ENCODE peak calls at places on chromosome 2, in ten cellular contexts. One of them, this sample, is unnamed.

GRCh38 chr2:195124391-195125079 is 532.5 kb upstream of the SLC39A10 start:
- DNase-seq in G401: no peak
- DNase-seq in mucosa of descending colon: no peak
- DNase-seq in stimulated activated CD4-positive, alpha-beta T cell treated with anti-CD3 and anti-CD28 coated beads, Interleukin-15, amount 100 ng/mL, for 24 hours: no peak
- DNase-seq in fibroblast of villous mesenchyme: no peak
- DNase-seq in amygdala: no peak
- DNase-seq in stimulated activated CD8-positive, alpha-beta memory T cell treated with anti-CD3 and anti-CD28 coated beads, Interleukin-4, amount 100 ng/mL, for 1 hour: no peak
- DNase-seq in retinal pigment epithelial cell: no peak
- DNase-seq in heart left ventricle: no peak
- DNase-seq in A172: no peak
- DNase-seq in this sample: no peak

GRCh38 chr2:47654790-47655562 is 128.0 kb upstream of the MSH6 start:
- DNase-seq in G401: no peak
- DNase-seq in mucosa of descending colon: no peak
- DNase-seq in stimulated activated CD4-positive, alpha-beta T cell treated with anti-CD3 and anti-CD28 coated beads, Interleukin-15, amount 100 ng/mL, for 24 hours: no peak
- DNase-seq in fibroblast of villous mesenchyme: no peak
- DNase-seq in amygdala: no peak
- DNase-seq in stimulated activated CD8-positive, alpha-beta memory T cell treated with anti-CD3 and anti-CD28 coated beads, Interleukin-4, amount 100 ng/mL, for 1 hour: no peak
- DNase-seq in retinal pigment epithelial cell: no peak
- DNase-seq in heart left ventricle: no peak
- DNase-seq in A172: peak; percentile 41
- DNase-seq in this sample: no peak

GRCh38 chr2:163528640-163529217 is 207.1 kb downstream of the FIGN start:
- DNase-seq in G401: no peak
- DNase-seq in mucosa of descending colon: no peak
- DNase-seq in stimulated activated CD4-positive, alpha-beta T cell treated with anti-CD3 and anti-CD28 coated beads, Interleukin-15, amount 100 ng/mL, for 24 hours: no peak
- DNase-seq in fibroblast of villous mesenchyme: no peak
- DNase-seq in amygdala: no peak
- DNase-seq in stimulated activated CD8-positive, alpha-beta memory T cell treated with anti-CD3 and anti-CD28 coated beads, Interleukin-4, amount 100 ng/mL, for 1 hour: no peak
- DNase-seq in retinal pigment epithelial cell: no peak
- DNase-seq in heart left ventricle: no peak
- DNase-seq in A172: no peak
- DNase-seq in this sample: no peak

GRCh38 chr2:224165901-224166319 is 126.8 kb upstream of the SERPINE2 start:
- DNase-seq in G401: no peak
- DNase-seq in mucosa of descending colon: no peak
- DNase-seq in stimulated activated CD4-positive, alpha-beta T cell treated with anti-CD3 and anti-CD28 coated beads, Interleukin-15, amount 100 ng/mL, for 24 hours: no peak
- DNase-seq in fibroblast of villous mesenchyme: peak; percentile 16
- DNase-seq in amygdala: no peak
- DNase-seq in stimulated activated CD8-positive, alpha-beta memory T cell treated with anti-CD3 and anti-CD28 coated beads, Interleukin-4, amount 100 ng/mL, for 1 hour: no peak
- DNase-seq in retinal pigment epithelial cell: no peak
- DNase-seq in heart left ventricle: no peak
- DNase-seq in A172: no peak
- DNase-seq in this sample: no peak

GRCh38 chr2:12057436-12058166 is 311.2 kb downstream of the LPIN1 start:
- DNase-seq in G401: no peak
- DNase-seq in mucosa of descending colon: peak; percentile 42
- DNase-seq in stimulated activated CD4-positive, alpha-beta T cell treated with anti-CD3 and anti-CD28 coated beads, Interleukin-15, amount 100 ng/mL, for 24 hours: no peak
- DNase-seq in fibroblast of villous mesenchyme: no peak
- DNase-seq in amygdala: no peak
- DNase-seq in stimulated activated CD8-positive, alpha-beta memory T cell treated with anti-CD3 and anti-CD28 coated beads, Interleukin-4, amount 100 ng/mL, for 1 hour: no peak
- DNase-seq in retinal pigment epithelial cell: no peak
- DNase-seq in heart left ventricle: peak; percentile 52
- DNase-seq in A172: peak; percentile 89
- DNase-seq in this sample: no peak

GRCh38 chr2:156399950-156400703 is 36.1 kb upstream of the GPD2 start:
- DNase-seq in G401: peak; percentile 84
- DNase-seq in mucosa of descending colon: peak; percentile 85
- DNase-seq in stimulated activated CD4-positive, alpha-beta T cell treated with anti-CD3 and anti-CD28 coated beads, Interleukin-15, amount 100 ng/mL, for 24 hours: peak; percentile 56
- DNase-seq in fibroblast of villous mesenchyme: peak; percentile 46
- DNase-seq in amygdala: peak; percentile 87
- DNase-seq in stimulated activated CD8-positive, alpha-beta memory T cell treated with anti-CD3 and anti-CD28 coated beads, Interleukin-4, amount 100 ng/mL, for 1 hour: peak; percentile 15
- DNase-seq in retinal pigment epithelial cell: peak; percentile 41
- DNase-seq in heart left ventricle: peak; percentile 77
- DNase-seq in A172: peak; percentile 80
- DNase-seq in this sample: peak; percentile 89

GRCh38 chr2:99183025-99183424 is 2.0 kb downstream of the MRPL30 start:
- DNase-seq in G401: no peak
- DNase-seq in mucosa of descending colon: no peak
- DNase-seq in stimulated activated CD4-positive, alpha-beta T cell treated with anti-CD3 and anti-CD28 coated beads, Interleukin-15, amount 100 ng/mL, for 24 hours: no peak
- DNase-seq in fibroblast of villous mesenchyme: no peak
- DNase-seq in amygdala: no peak
- DNase-seq in stimulated activated CD8-positive, alpha-beta memory T cell treated with anti-CD3 and anti-CD28 coated beads, Interleukin-4, amount 100 ng/mL, for 1 hour: no peak
- DNase-seq in retinal pigment epithelial cell: no peak
- DNase-seq in heart left ventricle: no peak
- DNase-seq in A172: no peak
- DNase-seq in this sample: no peak

GRCh38 chr2:80506563-80506962 is 202.0 kb upstream of the LRRTM1 start:
- DNase-seq in G401: no peak
- DNase-seq in mucosa of descending colon: no peak
- DNase-seq in stimulated activated CD4-positive, alpha-beta T cell treated with anti-CD3 and anti-CD28 coated beads, Interleukin-15, amount 100 ng/mL, for 24 hours: no peak
- DNase-seq in fibroblast of villous mesenchyme: no peak
- DNase-seq in amygdala: no peak
- DNase-seq in stimulated activated CD8-positive, alpha-beta memory T cell treated with anti-CD3 and anti-CD28 coated beads, Interleukin-4, amount 100 ng/mL, for 1 hour: no peak
- DNase-seq in retinal pigment epithelial cell: no peak
- DNase-seq in heart left ventricle: no peak
- DNase-seq in A172: no peak
- DNase-seq in this sample: no peak

GRCh38 chr2:174903243-174903513 is 102.0 kb downstream of the CHN1 start:
- DNase-seq in G401: no peak
- DNase-seq in mucosa of descending colon: no peak
- DNase-seq in stimulated activated CD4-positive, alpha-beta T cell treated with anti-CD3 and anti-CD28 coated beads, Interleukin-15, amount 100 ng/mL, for 24 hours: no peak
- DNase-seq in fibroblast of villous mesenchyme: no peak
- DNase-seq in amygdala: no peak
- DNase-seq in stimulated activated CD8-positive, alpha-beta memory T cell treated with anti-CD3 and anti-CD28 coated beads, Interleukin-4, amount 100 ng/mL, for 1 hour: no peak
- DNase-seq in retinal pigment epithelial cell: no peak
- DNase-seq in heart left ventricle: no peak
- DNase-seq in A172: no peak
- DNase-seq in this sample: no peak

GRCh38 chr2:159497256-159497655 is 119.1 kb downstream of the BAZ2B start:
- DNase-seq in G401: no peak
- DNase-seq in mucosa of descending colon: no peak
- DNase-seq in stimulated activated CD4-positive, alpha-beta T cell treated with anti-CD3 and anti-CD28 coated beads, Interleukin-15, amount 100 ng/mL, for 24 hours: no peak
- DNase-seq in fibroblast of villous mesenchyme: peak; percentile 79
- DNase-seq in amygdala: no peak
- DNase-seq in stimulated activated CD8-positive, alpha-beta memory T cell treated with anti-CD3 and anti-CD28 coated beads, Interleukin-4, amount 100 ng/mL, for 1 hour: no peak
- DNase-seq in retinal pigment epithelial cell: peak; percentile 40
- DNase-seq in heart left ventricle: peak; percentile 29
- DNase-seq in A172: peak; percentile 94
- DNase-seq in this sample: peak; percentile 68

This sample was measured in pons.